ENCODE peak calls at places on chromosome 13, in seven cellular contexts. G, W, E, A, Z, S and Q are unnamed samples. For H3K4me1, the result is how much of the 10 kb centered on the place peaks cover.

GRCh38 chr13:26956532-26957142 is 196.1 kb upstream of the GPR12 start:
- DNase-seq in G (no peak), W (no peak), E (no peak), A (no peak), Z (no peak), S (no peak), Q (no peak)

GRCh38 chr13:95676100-95676774 is 702 bp upstream of the DNAJC3 start:
- DNase-seq in G (peak), W (no peak), E (no peak), A (no peak), Z (peak), S (no peak), Q (peak)

GRCh38 chr13:42832341-42833153 is 51.2 kb downstream of the FAM216B start:
- DNase-seq in G (no peak), W (no peak), E (no peak), A (no peak), Z (no peak), S (peak), Q (no peak)

GRCh38 chr13:21897140-21897539 is 226.3 kb downstream of the FGF9 start:
- DNase-seq in G (no peak), W (no peak), E (no peak), A (no peak), Z (no peak), S (no peak), Q (no peak)

GRCh38 chr13:73397486-73398020 is 338.7 kb downstream of the KLF5 start:
- DNase-seq in G (no peak), W (peak), E (no peak), A (no peak), Z (no peak), S (no peak), Q (no peak)

GRCh38 chr13:31767175-31767900 is 28.0 kb downstream of the RXFP2 start:
- DNase-seq in G (peak), W (no peak), E (no peak), A (no peak), Z (no peak), S (no peak), Q (no peak)

GRCh38 chr13:111346281-111346680 is 25.8 kb downstream of the TEX29 start:
- DNase-seq in G (no peak), W (no peak), E (no peak), A (no peak), Z (no peak), S (no peak), Q (no peak)

GRCh38 chr13:46334008-46334407 is 53.0 kb downstream of the RUBCNL start:
- DNase-seq in G (no peak), W (no peak), E (no peak), A (no peak), Z (no peak), S (no peak), Q (no peak)

GRCh38 chr13:36919206-36919832 is 719 bp downstream of the SMAD9 start:
- DNase-seq in G (no peak), W (peak), E (peak), A (no peak), Z (no peak), S (no peak), Q (peak)

GRCh38 chr13:82480415-82480814 is 1401.9 kb downstream of the SLITRK1 start:
- DNase-seq in G (no peak), W (peak), E (no peak), A (no peak), Z (peak), S (no peak), Q (no peak)

GRCh38 chr13:71237332-71237731 is 629.7 kb downstream of the DACH1 start:
- DNase-seq in G (no peak), W (no peak), E (no peak), A (no peak), Z (no peak), S (no peak), Q (no peak)

GRCh38 chr13:22934744-22935523 is 245.8 kb upstream of the SGCG start:
- DNase-seq in G (no peak), W (no peak), E (no peak), A (no peak), Z (no peak), S (no peak), Q (no peak)

GRCh38 chr13:102443234-102443633 is 41.4 kb upstream of the FGF14 start:
- DNase-seq in G (no peak), W (no peak), E (no peak), A (no peak), Z (no peak), S (no peak), Q (no peak)

GRCh38 chr13:102724923-102725322 is 30.1 kb upstream of the METTL21C start:
- DNase-seq in G (no peak), W (no peak), E (no peak), A (no peak), Z (peak), S (no peak), Q (no peak)

GRCh38 chr13:21152251-21152899 is 24.0 kb downstream of the SKA3 start:
- DNase-seq in G (no peak), W (peak), E (no peak), A (no peak), Z (no peak), S (no peak), Q (no peak)

GRCh38 chr13:26558074-26558805 is 757 bp downstream of the WASF3 start:
- DNase-seq in G (no peak), W (peak), E (no peak), A (no peak), Z (no peak), S (no peak), Q (peak)

GRCh38 chr13:24887759-24888158 is 123.8 kb downstream of the RNF17 start:
- DNase-seq in G (no peak), W (no peak), E (no peak), A (no peak), Z (no peak), S (no peak), Q (no peak)

GRCh38 chr13:30192320-30193093 is 114.8 kb downstream of the KATNAL1 start:
- DNase-seq in G (no peak), W (no peak), E (no peak), A (no peak), Z (no peak), S (no peak), Q (no peak)

GRCh38 chr13:41981961-41982723 is 21.2 kb upstream of the VWA8 start:
- DNase-seq in G (no peak), W (no peak), E (no peak), A (no peak), Z (no peak), S (no peak), Q (no peak)

GRCh38 chr13:30792257-30793000 is 57.1 kb downstream of the ALOX5AP start:
- DNase-seq in G (peak), W (peak), E (peak), A (peak), Z (no peak), S (peak), Q (peak)

GRCh38 chr13:41061914-41062837 is 867 bp downstream of the WBP4 start:
- DNase-seq in G (no peak), W (no peak), E (no peak), A (no peak), Z (peak), S (no peak), Q (no peak)

GRCh38 chr13:34899888-34900287 is 42.2 kb upstream of the NBEA start:
- DNase-seq in G (no peak), W (no peak), E (no peak), A (no peak), Z (no peak), S (no peak), Q (no peak)

GRCh38 chr13:108483981-108484380 is 145.4 kb upstream of the MYO16 start:
- DNase-seq in G (no peak), W (no peak), E (no peak), A (no peak), Z (no peak), S (no peak), Q (no peak)

GRCh38 chr13:40345149-40345514 is 321.3 kb downstream of the FOXO1 start:
- DNase-seq in G (no peak), W (no peak), E (no peak), A (no peak), Z (peak), S (no peak), Q (no peak)

GRCh38 chr13:91372813-91373420 is 25.4 kb downstream of the MIR17HG start:
- DNase-seq in G (no peak), W (no peak), E (no peak), A (no peak), Z (no peak), S (no peak), Q (no peak)

GRCh38 chr13:20823071-20823470 is 49.3 kb upstream of the EEF1AKMT1 start:
- DNase-seq in G (no peak), W (no peak), E (no peak), A (no peak), Z (no peak), S (no peak), Q (no peak)

GRCh38 chr13:28856284-28856683 is 36.1 kb downstream of the MTUS2 start:
- DNase-seq in G (no peak), W (no peak), E (no peak), A (no peak), Z (no peak), S (no peak), Q (no peak)

GRCh38 chr13:82800391-82800790 is 1081.9 kb downstream of the SLITRK1 start:
- DNase-seq in G (no peak), W (no peak), E (no peak), A (no peak), Z (no peak), S (no peak), Q (no peak)

GRCh38 chr13:48749699-48750473 is 96.2 kb downstream of the CYSLTR2 start:
- DNase-seq in G (no peak), W (peak), E (peak), A (peak), Z (peak), S (no peak), Q (peak)

GRCh38 chr13:35927554-35927953 is 203.6 kb downstream of the DCLK1 start:
- DNase-seq in G (no peak), W (no peak), E (no peak), A (no peak), Z (no peak), S (no peak), Q (no peak)

GRCh38 chr13:35765387-35765786 is 288.9 kb upstream of the MAB21L1 start:
- DNase-seq in G (no peak), W (peak), E (no peak), A (no peak), Z (no peak), S (no peak), Q (no peak)

GRCh38 chr13:44420376-44421220 is 47.0 kb downstream of the SERP2 start:
- DNase-seq in G (no peak), W (no peak), E (no peak), A (no peak), Z (no peak), S (no peak), Q (no peak)

GRCh38 chr13:25648996-25649633 is 277.3 kb downstream of the ATP8A2 start:
- DNase-seq in G (no peak), W (no peak), E (no peak), A (no peak), Z (no peak), S (no peak), Q (no peak)

GRCh38 chr13:43170497-43170896 is 147.1 kb downstream of the DNAJC15 start:
- DNase-seq in G (no peak), W (peak), E (no peak), A (no peak), Z (no peak), S (no peak), Q (no peak)

GRCh38 chr13:81406639-81407292 is 1065.8 kb upstream of the SPRY2 start:
- DNase-seq in G (no peak), W (no peak), E (no peak), A (no peak), Z (no peak), S (no peak), Q (no peak)

GRCh38 chr13:28316129-28316528 is 177.8 kb downstream of the PAN3 start:
- DNase-seq in G (no peak), W (peak), E (no peak), A (no peak), Z (no peak), S (no peak), Q (no peak)

GRCh38 chr13:97122381-97122996 is 99.6 kb upstream of the MBNL2 start:
- DNase-seq in G (no peak), W (no peak), E (no peak), A (no peak), Z (no peak), S (no peak), Q (no peak)
- H3K4me3 ChIP-seq in G (no peak), W (no peak), E (no peak), A (no peak), Z (no peak), S (no peak), Q (no peak)

DNA sequence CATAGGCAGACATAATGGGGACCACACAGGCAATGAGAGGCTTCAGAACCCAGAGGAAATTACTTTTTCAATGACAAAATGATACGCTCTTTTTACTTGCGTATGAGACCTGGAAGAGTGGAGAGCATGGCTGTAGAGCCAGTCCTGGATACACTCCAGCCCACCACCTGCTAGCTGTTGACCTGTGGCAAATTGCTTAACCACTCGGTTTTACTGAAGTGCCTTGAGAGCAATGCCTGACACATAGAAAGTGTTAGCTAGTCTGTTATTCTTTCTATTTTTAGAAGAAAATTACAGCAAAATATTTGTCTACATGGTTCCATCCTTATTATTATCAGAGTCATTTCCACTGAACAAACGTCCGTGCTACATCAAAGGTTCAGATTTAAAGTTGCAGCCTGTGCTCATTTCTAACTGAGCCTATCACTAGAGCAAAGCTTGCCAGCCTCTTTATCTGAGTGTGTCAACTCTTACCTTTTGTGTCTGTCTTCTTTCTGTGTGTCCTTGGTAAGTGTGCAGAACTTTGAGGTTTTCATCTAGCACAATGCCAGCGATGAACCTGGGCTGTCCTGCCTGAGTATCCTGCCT is 9.6 kb upstream of the GPR183 start:
- DNase-seq in G (no peak), W (no peak), E (no peak), A (no peak), Z (no peak), S (no peak), Q (no peak)
- H3K4me1 ChIP-seq in G (under half), W (under half), E (under half), A (under half), Z (under half), S (under half), Q (under half)

DNA sequence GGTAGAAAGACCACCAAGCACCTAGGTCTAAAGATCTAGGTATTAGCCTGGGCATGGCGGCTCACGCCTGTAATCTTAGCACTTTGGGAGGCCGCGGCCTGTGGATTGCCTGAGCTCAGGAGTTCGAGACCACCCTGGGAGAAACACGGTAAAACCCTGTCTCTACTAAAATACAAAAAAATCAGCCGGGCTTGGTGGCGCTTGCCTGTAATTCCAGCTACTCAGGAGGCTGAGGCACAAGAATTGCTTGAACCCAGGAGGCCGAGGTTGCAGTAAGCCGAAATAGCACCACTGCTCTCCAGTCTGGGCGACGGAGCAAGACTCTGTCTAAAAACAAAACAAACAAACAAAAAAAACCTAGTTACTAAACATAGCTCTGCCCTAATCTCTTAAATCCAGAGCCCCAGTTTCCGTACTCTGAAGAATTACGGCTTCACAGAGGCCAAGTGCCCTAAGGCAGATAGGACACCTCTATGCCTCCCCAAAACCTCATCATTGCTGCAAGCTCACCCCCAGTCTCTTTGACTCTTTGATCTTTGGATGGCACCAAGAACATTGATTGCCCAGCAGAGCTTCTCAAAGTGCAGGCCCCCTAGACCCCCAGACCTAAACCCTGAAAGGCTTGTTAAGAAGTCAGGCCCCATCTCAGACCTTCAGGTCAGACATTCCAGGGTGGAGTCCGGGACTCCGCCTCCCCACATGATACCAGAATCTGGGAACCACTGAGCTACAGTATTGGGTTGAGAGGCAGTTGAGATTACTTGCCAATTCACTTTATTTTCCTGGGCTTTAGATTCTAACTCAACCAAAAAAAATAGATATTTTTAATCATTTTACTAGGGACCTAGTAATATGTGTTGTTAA is 2.8 kb downstream of the COL4A2 start:
- DNase-seq in G (peak), W (peak), E (peak), A (no peak), Z (no peak), S (no peak), Q (no peak)
- H3K4me3 ChIP-seq in G (peak), W (no peak), E (peak), A (no peak), Z (no peak), S (peak), Q (peak)

GRCh38 chr13:112732679-112733078 is 42.8 kb downstream of the ATP11A start:
- DNase-seq in G (no peak), W (no peak), E (no peak), A (no peak), Z (no peak), S (peak), Q (no peak)

GRCh38 chr13:112733112-112733511 is 43.3 kb downstream of the ATP11A start:
- DNase-seq in G (no peak), W (peak), E (no peak), A (no peak), Z (no peak), S (peak), Q (no peak)

GRCh38 chr13:112731667-112732616 is 42.1 kb downstream of the ATP11A start:
- DNase-seq in G (no peak), W (no peak), E (no peak), A (no peak), Z (no peak), S (peak), Q (no peak)

GRCh38 chr13:112734696-112735547 is 45.1 kb downstream of the ATP11A start:
- DNase-seq in G (no peak), W (no peak), E (no peak), A (no peak), Z (no peak), S (no peak), Q (no peak)

DNA sequence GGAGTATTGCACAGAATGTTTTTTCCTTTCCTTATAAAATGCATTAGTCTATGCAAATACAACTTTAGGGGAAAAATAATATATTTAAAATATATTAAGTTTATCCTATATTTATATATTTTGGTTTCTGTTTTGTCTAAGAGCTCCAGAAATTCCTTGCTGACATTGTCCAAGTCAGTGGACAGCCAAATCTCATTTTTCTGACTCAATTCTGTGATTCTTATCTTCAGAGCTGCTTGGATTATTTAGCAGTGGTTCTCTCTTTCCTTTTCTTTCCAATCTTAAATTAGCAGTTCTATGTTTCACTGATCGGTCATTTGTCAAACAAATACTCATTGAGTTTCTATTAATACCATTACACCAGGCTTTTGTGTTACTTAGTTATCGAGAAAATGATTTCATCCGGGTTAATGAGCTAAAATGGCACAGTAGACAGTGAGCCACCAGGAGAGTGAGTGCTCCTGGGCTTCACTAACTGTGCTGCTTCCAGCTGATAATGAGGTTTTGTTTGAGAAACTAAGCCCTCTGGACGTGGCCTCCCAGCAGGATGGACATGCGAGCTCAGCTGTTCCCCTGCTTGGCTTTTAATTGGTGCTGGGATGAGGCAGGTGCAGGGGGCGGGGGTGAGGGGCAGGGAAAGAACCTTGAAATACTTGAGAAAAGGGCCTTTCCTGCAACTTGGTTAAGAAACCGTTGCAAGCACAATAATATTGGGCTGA is 44.0 kb downstream of the ATP11A start:
- DNase-seq in G (no peak), W (peak), E (no peak), A (no peak), Z (no peak), S (no peak), Q (no peak)
- H3K4me1 ChIP-seq in G (under half), W (under half), E (under half), A (under half), Z (under half), S (under half), Q (under half)

DNA sequence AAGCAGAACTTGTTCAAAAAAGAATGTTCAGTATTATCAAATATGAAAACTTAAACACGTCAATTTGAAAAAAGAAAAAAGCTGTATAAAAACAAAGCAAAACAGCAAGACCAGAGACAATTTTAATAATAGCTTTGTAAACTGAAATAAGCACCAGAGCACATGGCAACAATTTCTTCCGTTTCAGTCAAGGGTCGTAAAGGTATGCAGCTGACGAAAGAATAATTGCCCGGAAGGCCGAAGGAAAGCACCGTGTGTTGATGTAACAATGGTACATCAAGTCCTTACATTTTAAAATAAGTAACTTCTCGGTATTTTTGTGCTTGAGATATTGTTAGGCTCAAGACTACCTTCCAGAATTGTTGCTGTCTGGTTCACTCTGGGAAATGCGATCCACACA is 1.7 kb downstream of the PROSER1 start:
- DNase-seq in G (no peak), W (no peak), E (no peak), A (no peak), Z (peak), S (no peak), Q (no peak)
- H3K4me3 ChIP-seq in G (peak), W (peak), E (peak), A (peak), Z (peak), S (peak), Q (peak)